ENCODE peak calls at places on chromosomes 5 and 9, in five cellular contexts. One of them, this sample, is unnamed.

GRCh38 chr9:112582863-112583262 is 96.2 kb downstream of the KIAA1958 start:
- DNase-seq in activated effector memory CD4-positive, alpha-beta T cell treated with Interleukin-2 at 50 U/mL for 16 hours: no peak
- DNase-seq in AG08396: no peak
- DNase-seq in uterus: no peak
- DNase-seq in HuH-7.5: no peak
- DNase-seq in this sample: no peak

GRCh38 chr5:33465120-33465519 is 24.4 kb downstream of the TARS1 start:
- DNase-seq in activated effector memory CD4-positive, alpha-beta T cell treated with Interleukin-2 at 50 U/mL for 16 hours: no peak
- DNase-seq in uterus: no peak
- DNase-seq in HuH-7.5: no peak
- DNase-seq in AG08396: no peak
- DNase-seq in this sample: no peak

GRCh38 chr5:155189981-155190380 is 176.4 kb downstream of the KIF4B start:
- DNase-seq in activated effector memory CD4-positive, alpha-beta T cell treated with Interleukin-2 at 50 U/mL for 16 hours: no peak
- DNase-seq in AG08396: no peak
- DNase-seq in uterus: no peak
- DNase-seq in HuH-7.5: no peak
- DNase-seq in this sample: peak; percentile 11

GRCh38 chr5:78591227-78591626 is 57.3 kb downstream of the LHFPL2 start:
- DNase-seq in HuH-7.5: no peak
- DNase-seq in uterus: no peak
- DNase-seq in AG08396: peak; percentile 56
- DNase-seq in activated effector memory CD4-positive, alpha-beta T cell treated with Interleukin-2 at 50 U/mL for 16 hours: no peak
- DNase-seq in this sample: peak; percentile 24

GRCh38 chr5:55625603-55625875 is 86.6 kb downstream of the SLC38A9 start:
- DNase-seq in AG08396: no peak
- DNase-seq in activated effector memory CD4-positive, alpha-beta T cell treated with Interleukin-2 at 50 U/mL for 16 hours: no peak
- DNase-seq in HuH-7.5: no peak
- DNase-seq in uterus: no peak
- DNase-seq in this sample: no peak

GRCh38 chr5:96142786-96143434 is 181.3 kb upstream of the ELL2 start:
- DNase-seq in HuH-7.5: no peak
- DNase-seq in uterus: no peak
- DNase-seq in AG08396: peak; percentile 14
- DNase-seq in activated effector memory CD4-positive, alpha-beta T cell treated with Interleukin-2 at 50 U/mL for 16 hours: no peak
- DNase-seq in this sample: no peak

GRCh38 chr9:71656496-71656895 is 111.8 kb downstream of the CEMIP2 start:
- DNase-seq in activated effector memory CD4-positive, alpha-beta T cell treated with Interleukin-2 at 50 U/mL for 16 hours: no peak
- DNase-seq in AG08396: no peak
- DNase-seq in uterus: no peak
- DNase-seq in HuH-7.5: no peak
- DNase-seq in this sample: no peak

GRCh38 chr5:127094161-127094560 is 20.9 kb upstream of the C5orf63 start:
- DNase-seq in AG08396: no peak
- DNase-seq in uterus: no peak
- DNase-seq in activated effector memory CD4-positive, alpha-beta T cell treated with Interleukin-2 at 50 U/mL for 16 hours: no peak
- DNase-seq in HuH-7.5: no peak
- DNase-seq in this sample: peak; percentile 86

GRCh38 chr5:138985256-138985655 is 110.1 kb upstream of the LRRTM2 start:
- DNase-seq in HuH-7.5: no peak
- DNase-seq in activated effector memory CD4-positive, alpha-beta T cell treated with Interleukin-2 at 50 U/mL for 16 hours: no peak
- DNase-seq in uterus: no peak
- DNase-seq in AG08396: no peak
- DNase-seq in this sample: no peak

GRCh38 chr5:61275841-61276240 is 56.2 kb upstream of the ZSWIM6 start:
- DNase-seq in HuH-7.5: no peak
- DNase-seq in uterus: no peak
- DNase-seq in activated effector memory CD4-positive, alpha-beta T cell treated with Interleukin-2 at 50 U/mL for 16 hours: no peak
- DNase-seq in AG08396: no peak
- DNase-seq in this sample: no peak

This sample was measured in COLO829.